ENCODE peak calls at places on chromosome 9, in four cellular contexts. V, T, Q and C are unnamed samples.

GRCh38 chr9:16030513-16031185 is 477.8 kb downstream of the CCDC171 start:
- DNase-seq in V (no peak), T (peak), Q (no peak), C (no peak)

GRCh38 chr9:31908158-31908890 is 476.1 kb upstream of the ACO1 start:
- DNase-seq in V (no peak), T (no peak), Q (no peak), C (no peak)

GRCh38 chr9:86925686-86926085 is 21.6 kb downstream of the GAS1 start:
- DNase-seq in V (no peak), T (no peak), Q (no peak), C (no peak)

GRCh38 chr9:101242651-101243050 is 142.2 kb downstream of the BAAT start:
- DNase-seq in V (no peak), T (no peak), Q (no peak), C (no peak)

GRCh38 chr9:31799953-31800609 is 584.4 kb upstream of the ACO1 start:
- DNase-seq in V (no peak), T (peak), Q (no peak), C (no peak)

GRCh38 chr9:135584934-135585333 is 23.4 kb downstream of the PAEP start:
- DNase-seq in V (no peak), T (no peak), Q (no peak), C (no peak)

GRCh38 chr9:136050266-136050705 is 44.8 kb downstream of the NACC2 start:
- DNase-seq in V (no peak), T (no peak), Q (no peak), C (no peak)

GRCh38 chr9:81902191-81902590 is 26.0 kb upstream of the SPATA31D4 start:
- DNase-seq in V (no peak), T (no peak), Q (no peak), C (no peak)

GRCh38 chr9:100408541-100409175 is 18.3 kb upstream of the MSANTD3 start:
- DNase-seq in V (no peak), T (no peak), Q (no peak), C (no peak)

GRCh38 chr9:80873861-80874260 is 815.5 kb downstream of the TLE1 start:
- DNase-seq in V (no peak), T (no peak), Q (no peak), C (no peak)

GRCh38 chr9:21904776-21905175 is 89.4 kb downstream of the CDKN2A start:
- DNase-seq in V (no peak), T (no peak), Q (no peak), C (no peak)

GRCh38 chr9:72921888-72922654 is 30.8 kb downstream of the ALDH1A1 start:
- DNase-seq in V (no peak), T (no peak), Q (no peak), C (no peak)

GRCh38 chr9:91001146-91001611 is 199.6 kb downstream of the SYK start:
- DNase-seq in V (no peak), T (no peak), Q (no peak), C (no peak)

GRCh38 chr9:129422843-129423700 is 197.8 kb downstream of the C9orf50 start:
- DNase-seq in V (no peak), T (peak), Q (no peak), C (no peak)

GRCh38 chr9:16867571-16868311 is 2.7 kb downstream of the BNC2 start:
- DNase-seq in V (no peak), T (no peak), Q (no peak), C (no peak)

GRCh38 chr9:6785682-6786081 is 27.9 kb downstream of the KDM4C start:
- DNase-seq in V (no peak), T (no peak), Q (no peak), C (no peak)

GRCh38 chr9:86974421-86974820 is 27.1 kb upstream of the GAS1 start:
- DNase-seq in V (no peak), T (no peak), Q (no peak), C (no peak)

GRCh38 chr9:91519520-91520270 is 96.1 kb upstream of the NFIL3 start:
- DNase-seq in V (no peak), T (no peak), Q (no peak), C (no peak)

GRCh38 chr9:38435526-38435925 is 11.3 kb upstream of the IGFBPL1 start:
- DNase-seq in V (no peak), T (no peak), Q (no peak), C (no peak)

GRCh38 chr9:110619831-110620230 is 40.3 kb upstream of the SVEP1 start:
- DNase-seq in V (no peak), T (no peak), Q (no peak), C (no peak)

GRCh38 chr9:116951588-116952433 is 264.7 kb downstream of the TRIM32 start:
- DNase-seq in V (no peak), T (no peak), Q (no peak), C (no peak)

GRCh38 chr9:85971731-85972130 is 30.8 kb downstream of the NAA35 start:
- DNase-seq in V (no peak), T (no peak), Q (no peak), C (no peak)

GRCh38 chr9:37209431-37210386 is 89.3 kb downstream of the ZCCHC7 start:
- DNase-seq in V (no peak), T (no peak), Q (no peak), C (no peak)

GRCh38 chr9:108442604-108443277 is 413.0 kb downstream of the ACTL7B start:
- DNase-seq in V (no peak), T (no peak), Q (no peak), C (no peak)

GRCh38 chr9:27385606-27386005 is 88.7 kb upstream of the EQTN start:
- DNase-seq in V (no peak), T (no peak), Q (no peak), C (no peak)

GRCh38 chr9:26677965-26678745 is 214.4 kb downstream of the CAAP1 start:
- DNase-seq in V (no peak), T (no peak), Q (no peak), C (no peak)

GRCh38 chr9:126791406-126792230 is 13.2 kb upstream of the ZBTB43 start:
- DNase-seq in V (no peak), T (no peak), Q (no peak), C (no peak)

GRCh38 chr9:86766912-86767311 is 180.4 kb downstream of the GAS1 start:
- DNase-seq in V (no peak), T (no peak), Q (no peak), C (no peak)

GRCh38 chr9:14347408-14348224 is 33.7 kb upstream of the NFIB start:
- DNase-seq in V (no peak), T (no peak), Q (no peak), C (no peak)

GRCh38 chr9:77595426-77596051 is 52.6 kb downstream of the GNA14 start:
- DNase-seq in V (no peak), T (no peak), Q (no peak), C (no peak)

GRCh38 chr9:96720435-96720834 is 57.5 kb downstream of the ZNF510 start:
- DNase-seq in V (no peak), T (no peak), Q (no peak), C (no peak)

GRCh38 chr9:110949081-110949480 is 89.2 kb downstream of the LPAR1 start:
- DNase-seq in V (no peak), T (no peak), Q (no peak), C (no peak)

GRCh38 chr9:119216891-119217290 is 152.3 kb downstream of the BRINP1 start:
- DNase-seq in V (no peak), T (no peak), Q (no peak), C (no peak)

GRCh38 chr9:13778486-13779110 is 499.1 kb upstream of the MPDZ start:
- DNase-seq in V (no peak), T (no peak), Q (no peak), C (no peak)

GRCh38 chr9:113646946-113647914 is 183.7 kb downstream of the RGS3 start:
- DNase-seq in V (no peak), T (no peak), Q (no peak), C (no peak)

GRCh38 chr9:99011161-99011709 is 67.5 kb downstream of the COL15A1 start:
- DNase-seq in V (no peak), T (no peak), Q (no peak), C (no peak)

GRCh38 chr9:135330307-135330631 is 149.3 kb upstream of the PPP1R26 start:
- DNase-seq in V (no peak), T (no peak), Q (no peak), C (no peak)